ENCODE peak calls at places on chromosomes 5 and 9, in six cellular contexts. D, I, O, N, P and E are unnamed samples.

GRCh38 chr9:127945942-127946341 is 8.3 kb upstream of the DPM2 start:
- DNase-seq in D (no peak), N (no peak), I (no peak), O (no peak), P (no peak), E (no peak)

GRCh38 chr5:31640573-31640972 is 1.6 kb downstream of the PDZD2 start:
- DNase-seq in D (no peak), O (no peak), P (no peak), I (no peak), N (no peak), E (no peak)

GRCh38 chr5:150175536-150175935 is 9.0 kb downstream of the CDX1 start:
- DNase-seq in I (peak; percentile 53), P (no peak), O (no peak), D (no peak), N (peak; percentile 32), E (no peak)

GRCh38 chr9:2242778-2243395 is 227.7 kb downstream of the SMARCA2 start:
- DNase-seq in P (no peak), O (no peak), I (no peak), N (no peak), D (no peak), E (no peak)

GRCh38 chr5:68528877-68529276 is 313.3 kb downstream of the PIK3R1 start:
- DNase-seq in I (no peak), P (no peak), N (no peak), O (no peak), D (no peak), E (no peak)

GRCh38 chr5:149485655-149486615 is 65.3 kb downstream of the CSNK1A1 start:
- DNase-seq in O (no peak), N (peak; percentile 99), I (peak; percentile 94), P (peak; percentile 93), D (no peak), E (no peak)

GRCh38 chr9:106945727-106946690 is 83.0 kb downstream of the ZNF462 start:
- DNase-seq in I (no peak), O (no peak), D (no peak), N (peak; percentile 52), P (no peak), E (no peak)

GRCh38 chr5:140346348-140347221 is at the start of gene HBEGF:
- DNase-seq in P (peak; percentile 88), I (peak; percentile 69), N (peak; percentile 81), O (peak; percentile 27), D (peak; percentile 90), E (peak; percentile 94)

GRCh38 chr9:91047529-91047928 is 245.9 kb downstream of the SYK start:
- DNase-seq in D (no peak), N (peak; percentile 15), O (no peak), I (no peak), P (no peak), E (no peak)

GRCh38 chr5:108451269-108451668 is 69.4 kb upstream of the FBXL17 start:
- DNase-seq in N (no peak), D (no peak), P (no peak), O (no peak), I (no peak), E (no peak)

GRCh38 chr9:621199-621860 is 220.2 kb upstream of the DMRT1 start:
- DNase-seq in I (no peak), O (no peak), D (no peak), N (peak; percentile 44), P (no peak), E (no peak)

GRCh38 chr5:77448831-77449230 is 43.3 kb downstream of the WDR41 start:
- DNase-seq in I (no peak), P (no peak), D (no peak), N (no peak), O (no peak), E (no peak)

GRCh38 chr5:55601209-55601618 is 66.5 kb upstream of the PLPP1 start:
- DNase-seq in N (peak; percentile 65), O (no peak), P (peak; percentile 95), I (peak; percentile 96), D (peak; percentile 75), E (peak; percentile 66)

GRCh38 chr5:72531496-72532190 is 24.4 kb upstream of the ZNF366 start:
- DNase-seq in O (no peak), P (no peak), D (no peak), N (no peak), I (no peak), E (no peak)

GRCh38 chr5:180832638-180833068 is 28.4 kb downstream of the ZFP62 start:
- DNase-seq in I (no peak), O (peak; percentile 27), D (no peak), N (no peak), P (no peak), E (no peak)

GRCh38 chr5:32193591-32193990 is 19.5 kb upstream of the GOLPH3 start:
- DNase-seq in N (peak; percentile 44), O (no peak), P (peak; percentile 95), D (peak; percentile 88), I (peak; percentile 83), E (peak; percentile 90)

GRCh38 chr9:93304574-93305496 is 120.9 kb downstream of the WNK2 start:
- DNase-seq in I (peak; percentile 60), D (peak; percentile 81), P (peak; percentile 69), O (no peak), N (peak; percentile 62), E (peak; percentile 72)

GRCh38 chr5:23411200-23411599 is 96.2 kb upstream of the PRDM9 start:
- DNase-seq in O (no peak), P (no peak), I (no peak), D (no peak), N (no peak), E (no peak)

GRCh38 chr5:124639095-124639665 is 107.3 kb downstream of the ZNF608 start:
- DNase-seq in P (no peak), N (no peak), O (no peak), D (no peak), I (no peak), E (no peak)

GRCh38 chr9:134375430-134376385 is 49.5 kb downstream of the RXRA start:
- DNase-seq in I (peak; percentile 33), P (peak; percentile 82), D (no peak), N (no peak), O (no peak), E (no peak)

GRCh38 chr9:89440548-89440947 is 57.4 kb downstream of the SEMA4D start:
- DNase-seq in N (peak; percentile 2), P (peak; percentile 75), O (no peak), D (no peak), I (no peak), E (peak; percentile 87)

GRCh38 chr5:103526164-103526915 is 36.2 kb downstream of the NUDT12 start:
- DNase-seq in D (no peak), I (no peak), O (no peak), P (no peak), N (peak; percentile 23), E (no peak)

GRCh38 chr5:73605223-73606087 is 20.5 kb upstream of the ARHGEF28 start:
- DNase-seq in D (no peak), N (peak; percentile 44), O (no peak), I (peak; percentile 84), P (no peak), E (no peak)

GRCh38 chr5:114789773-114790402 is 379.8 kb downstream of the TRIM36 start:
- DNase-seq in O (no peak), P (no peak), D (no peak), I (peak; percentile 45), N (peak; percentile 54), E (no peak)

GRCh38 chr9:5531251-5531972 is 21.1 kb downstream of the PDCD1LG2 start:
- DNase-seq in N (peak; percentile 30), D (no peak), P (no peak), O (no peak), I (no peak), E (no peak)

GRCh38 chr5:177189416-177189815 is 55.8 kb downstream of the NSD1 start:
- DNase-seq in I (no peak), P (no peak), N (no peak), O (no peak), D (no peak), E (no peak)

GRCh38 chr9:111068816-111069215 is 30.5 kb upstream of the LPAR1 start:
- DNase-seq in O (no peak), P (no peak), D (no peak), I (no peak), N (no peak), E (no peak)

GRCh38 chr5:164422400-164422799 is 917.0 kb downstream of the MAT2B start:
- DNase-seq in I (peak; percentile 13), D (no peak), P (no peak), N (peak; percentile 36), O (no peak), E (no peak)

GRCh38 chr9:136400038-136400834 is at the start of gene SNAPC4:
- DNase-seq in P (peak; percentile 89), I (peak; percentile 87), O (peak; percentile 81), D (peak; percentile 91), N (peak; percentile 89), E (peak; percentile 94)

GRCh38 chr9:129178983-129179382 is 922 bp upstream of the IER5L start:
- DNase-seq in D (no peak), P (no peak), N (no peak), I (no peak), O (no peak), E (no peak)

GRCh38 chr5:96320797-96321196 is 112.3 kb downstream of the PCSK1 start:
- DNase-seq in O (no peak), N (peak; percentile 62), P (no peak), I (no peak), D (no peak), E (no peak)

GRCh38 chr9:135214706-135215105 is 127.2 kb downstream of the OLFM1 start:
- DNase-seq in I (no peak), N (no peak), D (no peak), O (no peak), P (no peak), E (peak; percentile 44)

GRCh38 chr5:154444559-154445421 is 1.0 kb upstream of the SAP30L start:
- DNase-seq in I (peak; percentile 6), N (peak; percentile 20), P (peak; percentile 68), D (no peak), O (peak; percentile 8), E (peak; percentile 66)

GRCh38 chr5:139660105-139660915 is 12.2 kb downstream of the CXXC5 start:
- DNase-seq in D (peak; percentile 78), N (peak; percentile 73), P (peak; percentile 96), O (no peak), I (peak; percentile 68), E (peak; percentile 91)

GRCh38 chr9:70868661-70869652 is 252.5 kb downstream of the TRPM3 start:
- DNase-seq in P (no peak), D (no peak), I (no peak), O (no peak), N (no peak), E (no peak)

GRCh38 chr9:127397722-127398647 is 1.0 kb downstream of the SLC2A8 start:
- DNase-seq in N (peak; percentile 47), O (no peak), D (peak; percentile 74), P (peak; percentile 77), I (peak; percentile 60), E (peak; percentile 78)

GRCh38 chr9:92377904-92378303 is 26.5 kb downstream of the OGN start:
- DNase-seq in D (no peak), I (no peak), N (no peak), O (no peak), P (no peak), E (no peak)

GRCh38 chr9:123131258-123131657 is 97.8 kb downstream of the GPR21 start:
- DNase-seq in N (peak; percentile 35), P (no peak), D (no peak), O (no peak), I (no peak), E (no peak)

GRCh38 chr5:75020016-75020656 is 32.2 kb downstream of the GCNT4 start:
- DNase-seq in I (no peak), P (no peak), D (no peak), O (no peak), N (no peak), E (no peak)